ENCODE peak calls at places on chromosomes 5 and 9, in five cellular contexts. One of them, this sample, is unnamed.

GRCh38 chr5:54523534-54523933 is 6.0 kb downstream of the SNX18 start:
- DNase-seq in H54: no peak
- DNase-seq in aorta: no peak
- DNase-seq in KBM-7: no peak
- DNase-seq in neural progenitor cell: no peak
- DNase-seq in this sample: no peak

GRCh38 chr5:145510324-145510723 is 324.8 kb downstream of the PRELID2 start:
- DNase-seq in aorta: no peak
- DNase-seq in KBM-7: peak
- DNase-seq in neural progenitor cell: no peak
- DNase-seq in H54: no peak
- DNase-seq in this sample: no peak

GRCh38 chr5:85938201-85938600 is 679.5 kb upstream of the COX7C start:
- DNase-seq in aorta: no peak
- DNase-seq in neural progenitor cell: no peak
- DNase-seq in H54: no peak
- DNase-seq in KBM-7: no peak
- DNase-seq in this sample: no peak

GRCh38 chr5:35442916-35443639 is 174.6 kb upstream of the SPEF2 start:
- DNase-seq in H54: no peak
- DNase-seq in aorta: no peak
- DNase-seq in KBM-7: no peak
- DNase-seq in neural progenitor cell: peak
- DNase-seq in this sample: no peak

GRCh38 chr5:133376986-133377385 is 235.4 kb downstream of the FSTL4 start:
- DNase-seq in H54: no peak
- DNase-seq in KBM-7: no peak
- DNase-seq in aorta: no peak
- DNase-seq in neural progenitor cell: no peak
- DNase-seq in this sample: no peak

GRCh38 chr9:127392166-127392565 is 4.8 kb upstream of the SLC2A8 start:
- DNase-seq in neural progenitor cell: no peak
- DNase-seq in KBM-7: no peak
- DNase-seq in aorta: no peak
- DNase-seq in H54: no peak
- DNase-seq in this sample: no peak

GRCh38 chr5:135977375-135977928 is 22.7 kb upstream of the LECT2 start:
- DNase-seq in KBM-7: peak
- DNase-seq in H54: no peak
- DNase-seq in neural progenitor cell: peak
- DNase-seq in aorta: peak
- DNase-seq in this sample: peak

GRCh38 chr5:3827624-3828023 is 232.0 kb downstream of the IRX1 start:
- DNase-seq in H54: no peak
- DNase-seq in neural progenitor cell: no peak
- DNase-seq in KBM-7: no peak
- DNase-seq in aorta: no peak
- DNase-seq in this sample: no peak

GRCh38 chr9:117247271-117247670 is 167.6 kb downstream of the ASTN2 start:
- DNase-seq in neural progenitor cell: peak
- DNase-seq in aorta: no peak
- DNase-seq in H54: peak
- DNase-seq in KBM-7: peak
- DNase-seq in this sample: peak

GRCh38 chr9:79221084-79221483 is 350.7 kb upstream of the TLE4 start:
- DNase-seq in aorta: peak
- DNase-seq in neural progenitor cell: no peak
- DNase-seq in KBM-7: no peak
- DNase-seq in H54: peak
- DNase-seq in this sample: no peak

GRCh38 chr5:127878174-127878750 is 175.1 kb downstream of the CCDC192 start:
- DNase-seq in aorta: no peak
- DNase-seq in KBM-7: peak
- DNase-seq in H54: peak
- DNase-seq in neural progenitor cell: peak
- DNase-seq in this sample: peak

GRCh38 chr5:137735531-137736284 is at the start of gene KLHL3:
- DNase-seq in H54: peak
- DNase-seq in KBM-7: no peak
- DNase-seq in neural progenitor cell: peak
- DNase-seq in aorta: peak
- DNase-seq in this sample: no peak

GRCh38 chr5:135304352-135305221 is 94.4 kb downstream of the MACROH2A1 start:
- DNase-seq in H54: no peak
- DNase-seq in neural progenitor cell: no peak
- DNase-seq in aorta: no peak
- DNase-seq in KBM-7: peak
- DNase-seq in this sample: no peak

GRCh38 chr5:71938886-71939285 is 168.4 kb upstream of the MAP1B start:
- DNase-seq in neural progenitor cell: no peak
- DNase-seq in KBM-7: no peak
- DNase-seq in H54: no peak
- DNase-seq in aorta: no peak
- DNase-seq in this sample: no peak

GRCh38 chr5:83891261-83891660 is 170.6 kb upstream of the HAPLN1 start:
- DNase-seq in H54: no peak
- DNase-seq in aorta: no peak
- DNase-seq in neural progenitor cell: no peak
- DNase-seq in KBM-7: no peak
- DNase-seq in this sample: no peak

GRCh38 chr5:120207139-120207538 is 257.0 kb upstream of the PRR16 start:
- DNase-seq in KBM-7: no peak
- DNase-seq in neural progenitor cell: no peak
- DNase-seq in aorta: no peak
- DNase-seq in H54: no peak
- DNase-seq in this sample: no peak

GRCh38 chr9:133508046-133508445 is 16.7 kb downstream of the MYMK start:
- DNase-seq in aorta: no peak
- DNase-seq in neural progenitor cell: no peak
- DNase-seq in H54: no peak
- DNase-seq in KBM-7: no peak
- DNase-seq in this sample: no peak

GRCh38 chr5:175162036-175162435 is 281.9 kb downstream of the DRD1 start:
- DNase-seq in H54: no peak
- DNase-seq in KBM-7: no peak
- DNase-seq in aorta: no peak
- DNase-seq in neural progenitor cell: no peak
- DNase-seq in this sample: no peak

GRCh38 chr5:104126980-104127379 is 564.4 kb upstream of the NUDT12 start:
- DNase-seq in KBM-7: no peak
- DNase-seq in aorta: no peak
- DNase-seq in H54: no peak
- DNase-seq in neural progenitor cell: no peak
- DNase-seq in this sample: no peak

GRCh38 chr9:114223564-114224246 is 68.4 kb downstream of the COL27A1 start:
- DNase-seq in H54: peak
- DNase-seq in aorta: no peak
- DNase-seq in neural progenitor cell: no peak
- DNase-seq in KBM-7: no peak
- DNase-seq in this sample: peak

GRCh38 chr5:59231221-59231931 is 648.5 kb downstream of the RAB3C start:
- DNase-seq in KBM-7: no peak
- DNase-seq in aorta: no peak
- DNase-seq in neural progenitor cell: peak
- DNase-seq in H54: no peak
- DNase-seq in this sample: no peak

GRCh38 chr5:4027335-4027734 is 431.7 kb downstream of the IRX1 start:
- DNase-seq in aorta: no peak
- DNase-seq in H54: no peak
- DNase-seq in neural progenitor cell: no peak
- DNase-seq in KBM-7: no peak
- DNase-seq in this sample: no peak

GRCh38 chr5:62886603-62887315 is 308.1 kb downstream of the LRRC70 start:
- DNase-seq in H54: no peak
- DNase-seq in KBM-7: no peak
- DNase-seq in neural progenitor cell: no peak
- DNase-seq in aorta: no peak
- DNase-seq in this sample: no peak

GRCh38 chr9:81146684-81147337 is 542.5 kb downstream of the TLE1 start:
- DNase-seq in H54: peak
- DNase-seq in aorta: no peak
- DNase-seq in neural progenitor cell: no peak
- DNase-seq in KBM-7: no peak
- DNase-seq in this sample: no peak

GRCh38 chr5:53246042-53246836 is 136.7 kb upstream of the MOCS2 start:
- DNase-seq in H54: no peak
- DNase-seq in neural progenitor cell: no peak
- DNase-seq in KBM-7: no peak
- DNase-seq in aorta: no peak
- DNase-seq in this sample: no peak